ENCODE peak calls at places on chromosomes 3 and 15, in nine cellular contexts. S, A, E, Z, D, C, B, Q and O are unnamed samples.

GRCh38 chr3:133487920-133488540 is 85.5 kb upstream of the CDV3 start:
- DNase-seq in Q (no peak), B (peak), Z (no peak), C (no peak), A (peak), E (peak), S (no peak), D (peak), O (peak)

GRCh38 chr15:45641374-45641778 is 6.5 kb downstream of the SQOR start:
- DNase-seq in C (no peak), Z (no peak), E (peak), A (no peak), S (no peak), D (peak), B (peak), Q (no peak), O (no peak)

GRCh38 chr3:43707998-43708397 is 17.3 kb downstream of the ABHD5 start:
- DNase-seq in Q (peak), E (peak), C (no peak), D (peak), A (no peak), S (no peak), B (no peak), Z (no peak), O (no peak)

GRCh38 chr15:89642106-89642505 is 13.2 kb downstream of the KIF7 start:
- DNase-seq in S (no peak), Q (no peak), D (no peak), Z (no peak), A (no peak), E (no peak), C (no peak), B (no peak), O (no peak)

GRCh38 chr3:38143511-38143910 is 5.0 kb downstream of the MYD88 start:
- DNase-seq in Q (no peak), B (no peak), Z (no peak), C (no peak), D (no peak), A (no peak), E (no peak), S (no peak), O (no peak)

GRCh38 chr15:81373996-81374395 is at the start of gene TMC3:
- DNase-seq in D (no peak), E (peak), A (no peak), S (no peak), C (no peak), Q (no peak), B (no peak), Z (no peak), O (peak)

GRCh38 chr15:74523982-74524381 is 17.0 kb upstream of the ARID3B start:
- DNase-seq in S (no peak), Q (no peak), B (peak), Z (no peak), D (peak), C (no peak), A (no peak), E (peak), O (no peak)

GRCh38 chr3:66483006-66483928 is 17.6 kb downstream of the LRIG1 start:
- DNase-seq in Z (peak), B (no peak), D (no peak), S (peak), Q (no peak), C (peak), E (peak), A (no peak), O (peak)

GRCh38 chr3:139358857-139359562 is 15.2 kb downstream of the MRPS22 start:
- DNase-seq in C (no peak), Q (no peak), E (no peak), A (no peak), D (no peak), S (no peak), Z (no peak), B (no peak), O (peak)

GRCh38 chr3:141878326-141878725 is 1.9 kb downstream of the ATP1B3 start:
- DNase-seq in Q (no peak), Z (no peak), B (no peak), E (no peak), D (no peak), A (no peak), C (peak), S (no peak), O (no peak)
- H2AFZ ChIP-seq in Q (no peak), Z (peak), B (no peak), E (no peak), D (no peak), A (no peak), C (no peak), S (no peak), O (no peak)

GRCh38 chr15:96330064-96330449 is 443 bp upstream of the NR2F2 start:
- DNase-seq in S (peak), Q (peak), C (no peak), A (peak), B (no peak), Z (no peak), D (peak), E (peak), O (no peak)
- TF ChIP-seq EZH2phosphoT487 in S (no peak), Q (no peak), C (no peak), A (peak), B (no peak), Z (no peak), D (no peak), E (no peak), O (no peak)

DNA sequence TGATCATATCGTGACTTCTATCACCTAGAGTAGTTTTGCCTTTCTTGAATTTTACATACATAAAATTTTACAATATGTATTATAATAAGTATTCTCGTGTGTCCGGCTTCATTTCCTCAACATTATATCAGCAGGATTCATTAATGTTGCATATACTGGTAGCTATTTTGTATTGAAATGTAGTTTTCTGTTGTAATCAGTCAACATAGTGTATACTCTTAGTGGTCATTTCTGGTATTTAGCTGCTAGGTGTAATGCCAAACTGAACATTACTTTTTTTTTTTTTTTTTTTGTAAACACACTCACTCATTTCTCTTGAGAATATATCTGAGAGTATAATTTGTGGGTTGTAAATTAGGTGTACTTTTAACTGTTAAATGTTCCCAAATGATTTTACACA is 70.1 kb downstream of the CGNL1 start:
- DNase-seq in Q (no peak), B (no peak), C (no peak), S (no peak), Z (no peak), A (no peak), D (no peak), E (no peak), O (no peak)
- H2AFZ ChIP-seq in Q (no peak), B (no peak), C (no peak), S (no peak), Z (no peak), A (no peak), D (no peak), E (no peak), O (no peak)

GRCh38 chr3:188948658-188949400 is 222.9 kb upstream of the TPRG1 start:
- DNase-seq in A (no peak), Q (peak), S (no peak), C (no peak), E (peak), Z (no peak), D (peak), B (peak), O (no peak)
- TF ChIP-seq EZH2phosphoT487 in A (no peak), Q (no peak), S (no peak), C (no peak), E (no peak), Z (no peak), D (no peak), B (no peak), O (no peak)

GRCh38 chr3:20128378-20128777 is 57.6 kb downstream of the SGO1 start:
- DNase-seq in Q (no peak), C (no peak), A (no peak), S (no peak), B (no peak), Z (no peak), E (no peak), D (no peak), O (no peak)

GRCh38 chr3:20130122-20130521 is 55.9 kb downstream of the SGO1 start:
- DNase-seq in D (no peak), B (no peak), Z (no peak), E (no peak), A (no peak), C (no peak), Q (no peak), S (no peak), O (peak)

GRCh38 chr3:20125289-20125688 is 60.7 kb downstream of the SGO1 start:
- DNase-seq in Z (no peak), B (no peak), E (no peak), Q (no peak), D (no peak), A (no peak), S (no peak), C (no peak), O (no peak)

GRCh38 chr3:20123121-20123652 is 62.8 kb downstream of the SGO1 start:
- DNase-seq in Z (no peak), S (no peak), B (no peak), Q (no peak), D (no peak), A (no peak), C (no peak), E (peak), O (no peak)

GRCh38 chr3:20125912-20126311 is 60.1 kb downstream of the SGO1 start:
- DNase-seq in A (no peak), Q (no peak), S (peak), B (no peak), C (peak), D (no peak), E (peak), Z (no peak), O (no peak)
- H2AFZ ChIP-seq in A (no peak), Q (no peak), S (no peak), B (no peak), C (peak), D (no peak), E (peak), Z (no peak), O (no peak)

GRCh38 chr15:92921215-92922131 is 21.3 kb downstream of the CHD2 start:
- DNase-seq in D (peak), Z (no peak), A (no peak), C (no peak), Q (peak), E (peak), B (peak), S (no peak), O (no peak)
- TF ChIP-seq EZH2phosphoT487 in D (no peak), Z (no peak), A (no peak), C (no peak), Q (no peak), E (no peak), B (no peak), S (no peak), O (no peak)

GRCh38 chr3:9690451-9691450 is 12.9 kb upstream of the CPNE9 start:
- DNase-seq in D (no peak), Z (peak), C (peak), A (no peak), S (no peak), E (no peak), B (peak), Q (no peak), O (no peak)
- H2AFZ ChIP-seq in D (no peak), Z (no peak), C (no peak), A (no peak), S (no peak), E (no peak), B (no peak), Q (no peak), O (no peak)